ENCODE peak calls at places on chromosome 18, in six cellular contexts. I is NCI-H1417, B is RCC 7860, M is ascending aorta, P is EH, T is activated T-cell treated with anti-CD3 and anti-CD28 coated beads for 1 hour. Y is an unnamed sample.

GRCh38 chr18:26561769-26562168 is 13.4 kb upstream of the KCTD1 start:
- DNase-seq in I (no peak), B (no peak), M (no peak), P (no peak), T (no peak), Y (no peak)

GRCh38 chr18:48817021-48817461 is 133.7 kb downstream of the SMAD7 start:
- DNase-seq in I (no peak), B (no peak), M (no peak), P (no peak), T (no peak), Y (no peak)

GRCh38 chr18:38456253-38456652 is 890.7 kb upstream of the CELF4 start:
- DNase-seq in I (no peak), B (no peak), M (no peak), P (no peak), T (no peak), Y (no peak)

GRCh38 chr18:25827961-25828561 is 262.4 kb downstream of the SS18 start:
- DNase-seq in I (no peak), B (no peak), M (no peak), P (peak), T (no peak), Y (no peak)

GRCh38 chr18:711330-711692 is 1.1 kb downstream of the ENOSF1 start:
- DNase-seq in I (no peak), B (no peak), M (no peak), P (no peak), T (no peak), Y (peak)

GRCh38 chr18:681985-682384 is 24.5 kb downstream of the TYMS start:
- DNase-seq in I (no peak), B (no peak), M (no peak), P (no peak), T (no peak), Y (no peak)

GRCh38 chr18:9629709-9630108 is 15.3 kb upstream of the PPP4R1 start:
- DNase-seq in I (no peak), B (no peak), M (no peak), P (peak), T (no peak), Y (no peak)

GRCh38 chr18:74499633-74500032 is 3.5 kb downstream of the CNDP2 start:
- DNase-seq in I (no peak), B (peak), M (no peak), P (peak), T (peak), Y (peak)

GRCh38 chr18:48929951-48930713 is 20.6 kb downstream of the SMAD7 start:
- DNase-seq in I (no peak), B (peak), M (no peak), P (peak), T (no peak), Y (peak)

GRCh38 chr18:46721331-46721730 is 35.5 kb downstream of the ST8SIA5 start:
- DNase-seq in I (no peak), B (no peak), M (no peak), P (no peak), T (no peak), Y (no peak)

GRCh38 chr18:23824235-23824634 is 135.0 kb downstream of the LAMA3 start:
- DNase-seq in I (no peak), B (peak), M (no peak), P (peak), T (no peak), Y (no peak)

Y was measured in ACHN.